ENCODE peak calls at places on chromosomes 7 and 10, in seven cellular contexts. S is neural progenitor cell; K is adipocyte; W is effector memory CD4-positive, alpha-beta T cell; F is MM.1S; A is lower lobe of right lung; H is transverse colon. G is an unnamed sample.

GRCh38 chr10:124041684-124042445 is 51.5 kb downstream of the CHST15 start:
- DNase-seq in S (no peak), K (peak; percentile 12), W (no peak), F (no peak), A (no peak), H (no peak), G (no peak)

GRCh38 chr10:83302623-83303022 is 836.7 kb upstream of the GHITM start:
- DNase-seq in S (no peak), K (no peak), W (no peak), F (no peak), A (no peak), H (no peak), G (no peak)

GRCh38 chr10:71582019-71582418 is 137.6 kb downstream of the C10orf105 start:
- DNase-seq in S (peak; percentile 69), K (peak; percentile 67), W (no peak), F (no peak), A (no peak), H (no peak), G (no peak)

GRCh38 chr10:90372442-90372841 is 485.4 kb downstream of the HTR7 start:
- DNase-seq in S (no peak), K (no peak), W (no peak), F (no peak), A (no peak), H (no peak), G (no peak)

GRCh38 chr7:152178405-152179058 is 153.1 kb downstream of the GALNT11 start:
- DNase-seq in S (no peak), K (no peak), W (no peak), F (no peak), A (no peak), H (no peak), G (no peak)

GRCh38 chr10:11993834-11994468 is 48.7 kb downstream of the UPF2 start:
- DNase-seq in S (no peak), K (no peak), W (no peak), F (no peak), A (no peak), H (no peak), G (no peak)

GRCh38 chr10:103661951-103662405 is 168.5 kb downstream of the NEURL1 start:
- DNase-seq in S (no peak), K (peak; percentile 38), W (no peak), F (no peak), A (no peak), H (no peak), G (no peak)

GRCh38 chr10:133445751-133446708 is 7.7 kb upstream of the SCART1 start:
- DNase-seq in S (no peak), K (no peak), W (no peak), F (no peak), A (no peak), H (no peak), G (no peak)

GRCh38 chr10:48399056-48399541 is 92.6 kb downstream of the MAPK8 start:
- DNase-seq in S (peak; percentile 16), K (peak; percentile 9), W (no peak), F (no peak), A (no peak), H (no peak), G (no peak)

GRCh38 chr7:1530946-1531262 is 402 bp downstream of the MAFK start:
- DNase-seq in S (no peak), K (no peak), W (no peak), F (peak; percentile 28), A (no peak), H (no peak), G (no peak)

GRCh38 chr7:30594055-30594539 is 581 bp upstream of the GARS1 start:
- DNase-seq in S (peak; percentile 70), K (peak; percentile 63), W (peak; percentile 2), F (no peak), A (peak; percentile 59), H (peak; percentile 49), G (no peak)

GRCh38 chr7:156638443-156639077 is 2.0 kb upstream of the RNF32 start:
- DNase-seq in S (no peak), K (no peak), W (no peak), F (no peak), A (no peak), H (no peak), G (no peak)

GRCh38 chr10:125107166-125107949 is 53.0 kb downstream of the CTBP2 start:
- DNase-seq in S (no peak), K (no peak), W (no peak), F (no peak), A (no peak), H (no peak), G (no peak)

GRCh38 chr7:79420464-79420863 is 33.0 kb downstream of the MAGI2 start:
- DNase-seq in S (no peak), K (peak; percentile 95), W (no peak), F (no peak), A (no peak), H (no peak), G (no peak)

GRCh38 chr7:133830081-133830480 is 297.1 kb upstream of the LRGUK start:
- DNase-seq in S (no peak), K (no peak), W (no peak), F (no peak), A (no peak), H (no peak), G (no peak)

GRCh38 chr10:132646443-132647097 is 109.0 kb downstream of the INPP5A start:
- DNase-seq in S (no peak), K (no peak), W (no peak), F (no peak), A (peak; percentile 44), H (no peak), G (no peak)

GRCh38 chr10:78382047-78382446 is 348.4 kb downstream of the RPS24 start:
- DNase-seq in S (no peak), K (no peak), W (no peak), F (no peak), A (no peak), H (no peak), G (no peak)

GRCh38 chr10:78383378-78383777 is 349.7 kb downstream of the RPS24 start:
- DNase-seq in S (no peak), K (no peak), W (no peak), F (no peak), A (no peak), H (no peak), G (no peak)

GRCh38 chr10:78385599-78385998 is 351.9 kb downstream of the RPS24 start:
- DNase-seq in S (no peak), K (no peak), W (no peak), F (no peak), A (no peak), H (no peak), G (no peak)

GRCh38 chr10:78382776-78383175 is 349.1 kb downstream of the RPS24 start:
- DNase-seq in S (no peak), K (no peak), W (no peak), F (no peak), A (no peak), H (no peak), G (no peak)

GRCh38 chr10:78384021-78384420 is 350.4 kb downstream of the RPS24 start:
- DNase-seq in S (no peak), K (no peak), W (no peak), F (no peak), A (no peak), H (no peak), G (no peak)
- H3K27me3 ChIP-seq in S (no peaks in the 10 kb centered on the region), K (no peaks in the 10 kb centered on the region), W (peaks cover 2% of the 10 kb centered on the region), F (no peaks in the 10 kb centered on the region), A (no peaks in the 10 kb centered on the region), H (no peaks in the 10 kb centered on the region), G (no peaks in the 10 kb centered on the region)

DNA sequence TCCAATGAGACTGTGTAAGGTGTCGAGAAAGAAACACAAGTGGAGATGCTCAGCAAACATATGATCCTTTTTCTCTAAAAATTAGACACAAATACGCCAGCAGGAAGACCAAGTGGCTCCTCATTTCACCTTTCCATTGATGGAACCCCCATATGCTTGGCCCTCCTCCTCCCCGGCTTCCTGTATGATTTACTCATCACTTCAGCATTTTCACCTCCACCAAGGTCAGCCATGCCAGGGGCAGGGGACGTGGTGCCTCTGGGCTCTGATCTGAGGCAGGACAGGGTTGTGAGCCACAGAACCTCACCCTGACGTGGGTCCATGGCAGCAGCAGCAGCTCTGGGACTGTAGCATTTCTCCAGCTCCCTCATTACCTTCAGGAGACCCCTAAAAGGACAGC is 116.8 kb upstream of the PFKP start:
- DNase-seq in S (no peak), K (no peak), W (no peak), F (no peak), A (no peak), H (no peak), G (no peak)
- H3K4me3 ChIP-seq in S (no peak overlapping the region), K (no peak overlapping the region), W (no peak overlapping the region), F (no peak overlapping the region), A (no peak overlapping the region), H (no peak overlapping the region), G (no peak overlapping the region)

GRCh38 chr7:131620673-131621609 is 64.5 kb upstream of the PODXL start:
- DNase-seq in S (peak; percentile 45), K (no peak), W (no peak), F (no peak), A (no peak), H (no peak), G (no peak)
- H3K4me1 ChIP-seq in S (peaks cover 33% of the 10 kb centered on the region), K (peaks cover 5% of the 10 kb centered on the region), W (no peaks in the 10 kb centered on the region), F (no peaks in the 10 kb centered on the region), A (peaks cover 27% of the 10 kb centered on the region), H (no peaks in the 10 kb centered on the region), G (no peaks in the 10 kb centered on the region)

GRCh38 chr7:23477962-23478866 is 7.9 kb upstream of the IGF2BP3 start:
- DNase-seq in S (no peak), K (no peak), W (no peak), F (no peak), A (no peak), H (no peak), G (no peak)
- H3K27me3 ChIP-seq in S (no peaks in the 10 kb centered on the region), K (peaks cover 54% of the 10 kb centered on the region), W (peaks cover 51% of the 10 kb centered on the region), F (peaks cover 84% of the 10 kb centered on the region), A (peaks cover 81% of the 10 kb centered on the region), H (peaks cover 100% of the 10 kb centered on the region), G (peaks cover 46% of the 10 kb centered on the region)

DNA sequence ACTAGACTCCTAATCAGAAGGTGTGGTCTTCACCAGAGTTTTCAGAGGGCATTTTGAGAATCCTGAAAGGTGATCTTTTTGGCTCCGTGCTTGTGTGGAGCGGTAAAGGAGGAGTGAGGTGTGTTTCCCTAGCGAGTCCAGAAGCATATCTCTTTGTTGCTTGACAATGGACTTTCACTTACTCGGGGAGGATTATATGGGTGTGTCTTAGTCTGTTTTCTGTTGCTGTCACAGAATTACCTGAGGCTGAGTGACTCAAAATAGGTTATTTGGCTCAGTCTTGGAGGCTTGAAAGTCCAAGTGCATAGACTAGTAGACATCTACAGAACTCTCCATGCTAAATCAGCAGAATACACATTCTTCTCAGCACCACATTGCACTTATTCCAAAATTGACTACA is 57.9 kb downstream of the AKR1C4 start:
- DNase-seq in S (no peak), K (no peak), W (no peak), F (no peak), A (no peak), H (no peak), G (no peak)
- H3K4me3 ChIP-seq in S (no peak overlapping the region), K (no peak overlapping the region), W (no peak overlapping the region), F (no peak overlapping the region), A (no peak overlapping the region), H (no peak overlapping the region), G (no peak overlapping the region)